ENCODE peak calls at places on chromosomes 11 and 22, in eight cellular contexts. B is psoas muscle, A is fibroblast of lung, E is HL-60, O is colonic mucosa, S is cardiac muscle cell, N is RWPE2, Z is HFFc6. V is an unnamed sample.

GRCh38 chr22:46300491-46300890 is 3.8 kb downstream of the GTSE1 start:
- DNase-seq in B (no peak), A (no peak), E (no peak), O (no peak), S (no peak), N (no peak), Z (no peak), V (no peak)

GRCh38 chr11:75386912-75387311 is 12.4 kb upstream of the RPS3 start:
- DNase-seq in B (no peak), A (peak), E (no peak), O (peak), S (no peak), N (no peak), Z (no peak), V (no peak)

GRCh38 chr11:57668467-57668890 is 565 bp downstream of the ZDHHC5 start:
- DNase-seq in B (no peak), A (no peak), E (no peak), O (no peak), S (no peak), N (no peak), Z (no peak), V (no peak)

GRCh38 chr22:45318558-45319318 is 9.0 kb downstream of the FAM118A start:
- DNase-seq in B (no peak), A (peak), E (no peak), O (no peak), S (peak), N (no peak), Z (no peak), V (no peak)

GRCh38 chr22:43879901-43880742 is 11.7 kb downstream of the PNPLA5 start:
- DNase-seq in B (no peak), A (no peak), E (no peak), O (no peak), S (no peak), N (no peak), Z (no peak), V (no peak)

GRCh38 chr11:64684357-64684756 is 38.6 kb downstream of the NRXN2 start:
- DNase-seq in B (no peak), A (no peak), E (no peak), O (no peak), S (no peak), N (peak), Z (no peak), V (no peak)

GRCh38 chr11:80603472-80603871 is 1162.6 kb upstream of the TENM4 start:
- DNase-seq in B (no peak), A (no peak), E (no peak), O (peak), S (no peak), N (no peak), Z (no peak), V (no peak)

GRCh38 chr22:44225812-44226211 is 45.1 kb downstream of the PARVG start:
- DNase-seq in B (no peak), A (no peak), E (no peak), O (no peak), S (no peak), N (no peak), Z (no peak), V (no peak)

GRCh38 chr11:100594320-100594719 is 92.8 kb upstream of the ARHGAP42 start:
- DNase-seq in B (no peak), A (no peak), E (no peak), O (no peak), S (no peak), N (no peak), Z (no peak), V (no peak)

GRCh38 chr11:71309181-71309580 is 56.8 kb upstream of the SHANK2 start:
- DNase-seq in B (no peak), A (no peak), E (no peak), O (peak), S (no peak), N (peak), Z (no peak), V (no peak)

GRCh38 chr22:41772645-41773044 is 27.8 kb upstream of the CCDC134 start:
- DNase-seq in B (no peak), A (no peak), E (no peak), O (no peak), S (no peak), N (no peak), Z (no peak), V (no peak)

GRCh38 chr11:68009391-68010000 is 631 bp upstream of the ALDH3B1 start:
- DNase-seq in B (no peak), A (peak), E (no peak), O (no peak), S (peak), N (no peak), Z (peak), V (peak)

GRCh38 chr11:65625628-65626342 is 10.2 kb downstream of the PCNX3 start:
- DNase-seq in B (peak), A (no peak), E (no peak), O (peak), S (peak), N (no peak), Z (no peak), V (peak)

GRCh38 chr11:66070604-66071325 is 693 bp downstream of the PACS1 start:
- DNase-seq in B (peak), A (peak), E (no peak), O (peak), S (peak), N (no peak), Z (peak), V (no peak)

GRCh38 chr22:24576793-24577192 is 16.1 kb downstream of the LRRC75B start:
- DNase-seq in B (no peak), A (no peak), E (no peak), O (no peak), S (no peak), N (no peak), Z (no peak), V (no peak)

GRCh38 chr22:29002603-29003002 is 59.0 kb downstream of the C22orf31 start:
- DNase-seq in B (peak), A (no peak), E (no peak), O (no peak), S (no peak), N (no peak), Z (no peak), V (no peak)

GRCh38 chr22:22201185-22201924 is 43.2 kb upstream of the VPREB1 start:
- DNase-seq in B (peak), A (no peak), E (no peak), O (no peak), S (no peak), N (no peak), Z (peak), V (peak)

GRCh38 chr11:2212411-2213251 is 41.0 kb upstream of the TH start:
- DNase-seq in B (peak), A (no peak), E (no peak), O (peak), S (no peak), N (peak), Z (no peak), V (no peak)

GRCh38 chr11:46617451-46618314 is at the start of gene ATG13:
- DNase-seq in B (peak), A (peak), E (peak), O (peak), S (peak), N (peak), Z (peak), V (peak)

GRCh38 chr22:49209452-49210195 is 618.0 kb downstream of the BRD1 start:
- DNase-seq in B (no peak), A (no peak), E (no peak), O (no peak), S (no peak), N (peak), Z (no peak), V (no peak)

GRCh38 chr11:45210846-45211245 is 64.4 kb downstream of the PRDM11 start:
- DNase-seq in B (no peak), A (no peak), E (no peak), O (no peak), S (no peak), N (no peak), Z (no peak), V (no peak)

GRCh38 chr11:45211732-45212131 is 65.3 kb downstream of the PRDM11 start:
- DNase-seq in B (no peak), A (no peak), E (no peak), O (no peak), S (no peak), N (no peak), Z (peak), V (no peak)

GRCh38 chr11:45213717-45214116 is 67.3 kb downstream of the PRDM11 start:
- DNase-seq in B (no peak), A (no peak), E (no peak), O (no peak), S (no peak), N (no peak), Z (no peak), V (no peak)

GRCh38 chr11:45213316-45213665 is 66.9 kb downstream of the PRDM11 start:
- DNase-seq in B (no peak), A (no peak), E (no peak), O (no peak), S (no peak), N (no peak), Z (no peak), V (no peak)

DNA sequence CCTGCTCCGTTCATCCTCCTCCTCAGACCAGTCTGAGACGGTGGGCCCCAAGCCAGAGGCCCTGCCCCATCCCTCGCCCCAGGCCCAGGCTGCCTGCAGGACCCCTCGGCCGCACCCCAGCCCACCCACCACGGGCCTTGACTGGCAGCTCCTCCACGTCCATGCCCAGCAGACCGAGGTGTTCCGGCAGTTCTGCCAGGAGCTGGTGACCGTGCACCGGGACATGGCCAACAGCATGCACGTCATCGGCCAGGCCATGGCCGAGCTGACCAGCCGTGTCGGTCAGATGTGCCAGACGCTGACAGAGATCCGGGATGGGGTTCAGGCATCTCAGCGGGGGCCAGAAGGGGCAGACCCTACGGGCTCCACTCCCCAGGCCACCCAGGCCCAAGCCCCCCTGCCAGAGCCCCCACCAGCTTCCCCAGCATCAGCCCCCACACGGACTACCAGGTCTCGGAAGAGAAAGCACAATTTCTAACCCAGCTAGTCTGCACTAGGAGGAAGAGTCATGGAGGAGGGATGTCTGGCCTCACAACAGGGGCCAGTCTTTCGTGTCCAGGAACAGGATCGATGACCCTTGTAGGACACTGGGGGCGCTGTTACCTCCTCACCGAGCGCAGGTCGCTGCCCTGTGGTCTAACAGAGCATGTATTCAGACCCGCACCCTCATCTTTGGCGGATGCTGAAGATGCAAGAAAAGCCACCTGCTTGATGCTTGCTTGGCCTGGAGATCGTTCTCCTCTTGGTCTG is 66.3 kb downstream of the PRDM11 start:
- DNase-seq in B (no peak), A (no peak), E (no peak), O (no peak), S (no peak), N (no peak), Z (no peak), V (no peak)
- TF ChIP-seq CTCF in B (no peak), A (peak), E (no peak), O (no peak), S (peak), N (no peak), Z (no peak), V (no peak)

GRCh38 chr11:125994509-125994908 is 48.7 kb downstream of the VSIG10L2 start:
- DNase-seq in B (no peak), A (no peak), E (no peak), O (no peak), S (no peak), N (no peak), Z (no peak), V (no peak)
- TF ChIP-seq CTCF in B (no peak), A (no peak), E (no peak), O (no peak), S (no peak), N (no peak), Z (no peak), V (no peak)

GRCh38 chr11:16191212-16191851 is 165.0 kb downstream of the SOX6 start:
- DNase-seq in B (no peak), A (no peak), E (no peak), O (no peak), S (no peak), N (no peak), Z (no peak), V (no peak)
- TF ChIP-seq CTCF in B (peak), A (no peak), E (no peak), O (no peak), S (no peak), N (peak), Z (peak), V (no peak)

DNA sequence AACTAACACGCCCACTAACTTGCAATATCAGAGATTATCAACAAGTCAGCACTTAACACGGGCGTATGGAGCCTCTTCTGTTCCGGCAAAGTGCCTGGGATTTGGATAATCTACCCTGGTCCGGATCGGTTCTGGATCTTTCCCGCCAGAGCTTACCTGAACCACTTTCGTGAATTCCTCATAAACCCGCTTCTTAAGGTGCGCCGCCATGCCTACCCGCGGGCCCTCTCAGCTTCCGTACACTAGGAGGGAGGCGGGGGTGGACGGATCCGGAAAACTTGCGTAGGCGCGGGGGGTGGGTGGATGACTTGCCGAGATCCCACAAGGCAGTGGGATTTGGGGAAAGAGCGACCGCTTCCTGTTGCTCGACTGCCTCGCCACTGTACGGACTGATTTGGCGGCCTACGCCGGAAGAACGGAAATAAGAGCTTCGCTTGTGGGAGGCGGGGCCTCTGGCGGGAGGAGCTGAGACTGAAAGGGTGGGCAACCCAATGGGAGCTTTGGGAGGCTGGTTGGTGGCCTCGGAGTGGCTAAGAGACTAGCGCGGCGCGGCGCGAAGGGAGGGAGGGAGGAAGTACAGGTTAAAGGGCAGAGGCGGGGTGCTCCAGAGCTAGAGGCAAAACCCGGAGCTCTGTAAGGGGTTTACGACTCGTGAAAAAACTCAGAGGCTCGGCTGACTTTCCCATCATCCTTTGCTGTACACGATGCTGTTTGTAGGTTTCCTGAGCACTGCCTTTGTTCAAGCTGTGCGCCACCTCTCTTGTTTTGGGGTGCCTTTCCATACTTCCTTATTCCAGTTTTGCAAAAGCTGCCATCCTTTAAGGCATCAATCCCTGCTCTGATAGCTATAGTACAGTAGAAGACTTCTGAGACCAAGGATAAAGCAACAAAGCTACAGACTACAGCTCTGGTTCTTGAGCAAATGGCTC is at the start of gene INTS4:
- DNase-seq in B (peak), A (peak), E (peak), O (peak), S (peak), N (peak), Z (peak), V (peak)
- TF ChIP-seq CTCF in B (no peak), A (no peak), E (no peak), O (no peak), S (no peak), N (no peak), Z (no peak), V (no peak)